ENCODE peak calls at places on chromosomes 2 and 18, in ten cellular contexts. One of them, this sample, is unnamed.

GRCh38 chr2:173017657-173018420 is 57.8 kb upstream of the MAP3K20 start:
- DNase-seq in activated naive CD4-positive, alpha-beta T cell treated with Interleukin-2 at 50 U/mL for 16 hours: no peak
- DNase-seq in pancreas: no peak
- DNase-seq in effector memory CD4-positive, alpha-beta T cell: no peak
- DNase-seq in stimulated activated CD8-positive, alpha-beta memory T cell treated with anti-CD3 and anti-CD28 coated beads, Interleukin-7, amount 100 ng/mL, for 1 hour: no peak
- DNase-seq in endothelial cell: no peak
- DNase-seq in A549: no peak
- DNase-seq in NCI-H345: no peak
- DNase-seq in RPMI8226: no peak
- DNase-seq in stimulated activated naive CD8-positive, alpha-beta T cell treated with anti-CD3 and anti-CD28 coated beads, Interleukin-15, Interleukin-2, amounts not matched to agents 100 U/mL and 50 U/mL, for 24 hours: no peak
- DNase-seq in this sample: peak; percentile 36

GRCh38 chr2:211967234-211967633 is 571.4 kb downstream of the ERBB4 start:
- DNase-seq in endothelial cell: no peak
- DNase-seq in stimulated activated naive CD8-positive, alpha-beta T cell treated with anti-CD3 and anti-CD28 coated beads, Interleukin-15, Interleukin-2, amounts not matched to agents 100 U/mL and 50 U/mL, for 24 hours: no peak
- DNase-seq in NCI-H345: no peak
- DNase-seq in RPMI8226: no peak
- DNase-seq in pancreas: no peak
- DNase-seq in effector memory CD4-positive, alpha-beta T cell: no peak
- DNase-seq in activated naive CD4-positive, alpha-beta T cell treated with Interleukin-2 at 50 U/mL for 16 hours: no peak
- DNase-seq in stimulated activated CD8-positive, alpha-beta memory T cell treated with anti-CD3 and anti-CD28 coated beads, Interleukin-7, amount 100 ng/mL, for 1 hour: no peak
- DNase-seq in A549: no peak
- DNase-seq in this sample: no peak

GRCh38 chr2:163736433-163737168 is 793 bp upstream of the FIGN start:
- DNase-seq in endothelial cell: peak; percentile 74
- DNase-seq in stimulated activated CD8-positive, alpha-beta memory T cell treated with anti-CD3 and anti-CD28 coated beads, Interleukin-7, amount 100 ng/mL, for 1 hour: no peak
- DNase-seq in RPMI8226: no peak
- DNase-seq in pancreas: peak; percentile 34
- DNase-seq in activated naive CD4-positive, alpha-beta T cell treated with Interleukin-2 at 50 U/mL for 16 hours: no peak
- DNase-seq in A549: peak; percentile 82
- DNase-seq in NCI-H345: peak; percentile 71
- DNase-seq in stimulated activated naive CD8-positive, alpha-beta T cell treated with anti-CD3 and anti-CD28 coated beads, Interleukin-15, Interleukin-2, amounts not matched to agents 100 U/mL and 50 U/mL, for 24 hours: no peak
- DNase-seq in effector memory CD4-positive, alpha-beta T cell: no peak
- DNase-seq in this sample: peak; percentile 65

GRCh38 chr18:77099501-77100370 is 32.8 kb downstream of the MBP start:
- DNase-seq in effector memory CD4-positive, alpha-beta T cell: peak; percentile 18
- DNase-seq in NCI-H345: no peak
- DNase-seq in A549: no peak
- DNase-seq in activated naive CD4-positive, alpha-beta T cell treated with Interleukin-2 at 50 U/mL for 16 hours: no peak
- DNase-seq in pancreas: no peak
- DNase-seq in RPMI8226: no peak
- DNase-seq in stimulated activated CD8-positive, alpha-beta memory T cell treated with anti-CD3 and anti-CD28 coated beads, Interleukin-7, amount 100 ng/mL, for 1 hour: no peak
- DNase-seq in endothelial cell: no peak
- DNase-seq in stimulated activated naive CD8-positive, alpha-beta T cell treated with anti-CD3 and anti-CD28 coated beads, Interleukin-15, Interleukin-2, amounts not matched to agents 100 U/mL and 50 U/mL, for 24 hours: peak; percentile 52
- DNase-seq in this sample: peak; percentile 24

GRCh38 chr2:11080253-11081115 is 74.8 kb upstream of the SLC66A3 start:
- DNase-seq in stimulated activated CD8-positive, alpha-beta memory T cell treated with anti-CD3 and anti-CD28 coated beads, Interleukin-7, amount 100 ng/mL, for 1 hour: no peak
- DNase-seq in RPMI8226: no peak
- DNase-seq in endothelial cell: no peak
- DNase-seq in NCI-H345: no peak
- DNase-seq in activated naive CD4-positive, alpha-beta T cell treated with Interleukin-2 at 50 U/mL for 16 hours: no peak
- DNase-seq in stimulated activated naive CD8-positive, alpha-beta T cell treated with anti-CD3 and anti-CD28 coated beads, Interleukin-15, Interleukin-2, amounts not matched to agents 100 U/mL and 50 U/mL, for 24 hours: no peak
- DNase-seq in A549: no peak
- DNase-seq in effector memory CD4-positive, alpha-beta T cell: no peak
- DNase-seq in pancreas: no peak
- DNase-seq in this sample: peak; percentile 25

GRCh38 chr18:57576316-57576715 is 10.2 kb downstream of the FECH start:
- DNase-seq in endothelial cell: no peak
- DNase-seq in pancreas: no peak
- DNase-seq in A549: no peak
- DNase-seq in activated naive CD4-positive, alpha-beta T cell treated with Interleukin-2 at 50 U/mL for 16 hours: no peak
- DNase-seq in effector memory CD4-positive, alpha-beta T cell: no peak
- DNase-seq in stimulated activated naive CD8-positive, alpha-beta T cell treated with anti-CD3 and anti-CD28 coated beads, Interleukin-15, Interleukin-2, amounts not matched to agents 100 U/mL and 50 U/mL, for 24 hours: no peak
- DNase-seq in NCI-H345: no peak
- DNase-seq in stimulated activated CD8-positive, alpha-beta memory T cell treated with anti-CD3 and anti-CD28 coated beads, Interleukin-7, amount 100 ng/mL, for 1 hour: no peak
- DNase-seq in RPMI8226: no peak
- DNase-seq in this sample: no peak

GRCh38 chr2:72367530-72368225 is 220.0 kb upstream of the CYP26B1 start:
- DNase-seq in stimulated activated naive CD8-positive, alpha-beta T cell treated with anti-CD3 and anti-CD28 coated beads, Interleukin-15, Interleukin-2, amounts not matched to agents 100 U/mL and 50 U/mL, for 24 hours: no peak
- DNase-seq in A549: peak; percentile 51
- DNase-seq in effector memory CD4-positive, alpha-beta T cell: no peak
- DNase-seq in endothelial cell: no peak
- DNase-seq in activated naive CD4-positive, alpha-beta T cell treated with Interleukin-2 at 50 U/mL for 16 hours: no peak
- DNase-seq in RPMI8226: no peak
- DNase-seq in stimulated activated CD8-positive, alpha-beta memory T cell treated with anti-CD3 and anti-CD28 coated beads, Interleukin-7, amount 100 ng/mL, for 1 hour: no peak
- DNase-seq in NCI-H345: no peak
- DNase-seq in pancreas: peak; percentile 5
- DNase-seq in this sample: peak; percentile 29

GRCh38 chr2:28583899-28584553 is 88.2 kb downstream of the PLB1 start:
- DNase-seq in effector memory CD4-positive, alpha-beta T cell: peak; percentile 9
- DNase-seq in pancreas: peak; percentile 21
- DNase-seq in stimulated activated CD8-positive, alpha-beta memory T cell treated with anti-CD3 and anti-CD28 coated beads, Interleukin-7, amount 100 ng/mL, for 1 hour: no peak
- DNase-seq in NCI-H345: no peak
- DNase-seq in endothelial cell: no peak
- DNase-seq in stimulated activated naive CD8-positive, alpha-beta T cell treated with anti-CD3 and anti-CD28 coated beads, Interleukin-15, Interleukin-2, amounts not matched to agents 100 U/mL and 50 U/mL, for 24 hours: peak; percentile 79
- DNase-seq in activated naive CD4-positive, alpha-beta T cell treated with Interleukin-2 at 50 U/mL for 16 hours: peak; percentile 79
- DNase-seq in RPMI8226: peak; percentile 68
- DNase-seq in A549: peak; percentile 99
- DNase-seq in this sample: no peak

GRCh38 chr2:56357655-56358295 is 174.0 kb downstream of the CCDC85A start:
- DNase-seq in A549: no peak
- DNase-seq in stimulated activated CD8-positive, alpha-beta memory T cell treated with anti-CD3 and anti-CD28 coated beads, Interleukin-7, amount 100 ng/mL, for 1 hour: no peak
- DNase-seq in pancreas: no peak
- DNase-seq in effector memory CD4-positive, alpha-beta T cell: no peak
- DNase-seq in activated naive CD4-positive, alpha-beta T cell treated with Interleukin-2 at 50 U/mL for 16 hours: no peak
- DNase-seq in NCI-H345: peak; percentile 76
- DNase-seq in stimulated activated naive CD8-positive, alpha-beta T cell treated with anti-CD3 and anti-CD28 coated beads, Interleukin-15, Interleukin-2, amounts not matched to agents 100 U/mL and 50 U/mL, for 24 hours: no peak
- DNase-seq in RPMI8226: no peak
- DNase-seq in endothelial cell: no peak
- DNase-seq in this sample: no peak

GRCh38 chr2:128551435-128551834 is 232.8 kb upstream of the HS6ST1 start:
- DNase-seq in activated naive CD4-positive, alpha-beta T cell treated with Interleukin-2 at 50 U/mL for 16 hours: no peak
- DNase-seq in endothelial cell: no peak
- DNase-seq in pancreas: no peak
- DNase-seq in NCI-H345: no peak
- DNase-seq in effector memory CD4-positive, alpha-beta T cell: no peak
- DNase-seq in A549: no peak
- DNase-seq in stimulated activated naive CD8-positive, alpha-beta T cell treated with anti-CD3 and anti-CD28 coated beads, Interleukin-15, Interleukin-2, amounts not matched to agents 100 U/mL and 50 U/mL, for 24 hours: no peak
- DNase-seq in RPMI8226: no peak
- DNase-seq in stimulated activated CD8-positive, alpha-beta memory T cell treated with anti-CD3 and anti-CD28 coated beads, Interleukin-7, amount 100 ng/mL, for 1 hour: no peak
- DNase-seq in this sample: no peak

GRCh38 chr18:75179819-75180600 is 28.9 kb downstream of the PTGR3 start:
- DNase-seq in NCI-H345: no peak
- DNase-seq in activated naive CD4-positive, alpha-beta T cell treated with Interleukin-2 at 50 U/mL for 16 hours: no peak
- DNase-seq in A549: no peak
- DNase-seq in endothelial cell: no peak
- DNase-seq in effector memory CD4-positive, alpha-beta T cell: no peak
- DNase-seq in pancreas: no peak
- DNase-seq in RPMI8226: no peak
- DNase-seq in stimulated activated naive CD8-positive, alpha-beta T cell treated with anti-CD3 and anti-CD28 coated beads, Interleukin-15, Interleukin-2, amounts not matched to agents 100 U/mL and 50 U/mL, for 24 hours: no peak
- DNase-seq in stimulated activated CD8-positive, alpha-beta memory T cell treated with anti-CD3 and anti-CD28 coated beads, Interleukin-7, amount 100 ng/mL, for 1 hour: no peak
- DNase-seq in this sample: no peak

GRCh38 chr2:2565671-2566070 is 234.6 kb upstream of the MYT1L start:
- DNase-seq in activated naive CD4-positive, alpha-beta T cell treated with Interleukin-2 at 50 U/mL for 16 hours: no peak
- DNase-seq in stimulated activated CD8-positive, alpha-beta memory T cell treated with anti-CD3 and anti-CD28 coated beads, Interleukin-7, amount 100 ng/mL, for 1 hour: no peak
- DNase-seq in NCI-H345: no peak
- DNase-seq in RPMI8226: no peak
- DNase-seq in pancreas: no peak
- DNase-seq in A549: no peak
- DNase-seq in stimulated activated naive CD8-positive, alpha-beta T cell treated with anti-CD3 and anti-CD28 coated beads, Interleukin-15, Interleukin-2, amounts not matched to agents 100 U/mL and 50 U/mL, for 24 hours: no peak
- DNase-seq in endothelial cell: no peak
- DNase-seq in effector memory CD4-positive, alpha-beta T cell: no peak
- DNase-seq in this sample: no peak

GRCh38 chr2:53334610-53335009 is 433.0 kb upstream of the CHAC2 start:
- DNase-seq in activated naive CD4-positive, alpha-beta T cell treated with Interleukin-2 at 50 U/mL for 16 hours: no peak
- DNase-seq in stimulated activated naive CD8-positive, alpha-beta T cell treated with anti-CD3 and anti-CD28 coated beads, Interleukin-15, Interleukin-2, amounts not matched to agents 100 U/mL and 50 U/mL, for 24 hours: no peak
- DNase-seq in pancreas: no peak
- DNase-seq in A549: no peak
- DNase-seq in NCI-H345: no peak
- DNase-seq in effector memory CD4-positive, alpha-beta T cell: no peak
- DNase-seq in RPMI8226: no peak
- DNase-seq in endothelial cell: no peak
- DNase-seq in stimulated activated CD8-positive, alpha-beta memory T cell treated with anti-CD3 and anti-CD28 coated beads, Interleukin-7, amount 100 ng/mL, for 1 hour: no peak
- DNase-seq in this sample: no peak

GRCh38 chr2:48120112-48120511 is 213.8 kb upstream of the FBXO11 start:
- DNase-seq in stimulated activated CD8-positive, alpha-beta memory T cell treated with anti-CD3 and anti-CD28 coated beads, Interleukin-7, amount 100 ng/mL, for 1 hour: no peak
- DNase-seq in stimulated activated naive CD8-positive, alpha-beta T cell treated with anti-CD3 and anti-CD28 coated beads, Interleukin-15, Interleukin-2, amounts not matched to agents 100 U/mL and 50 U/mL, for 24 hours: no peak
- DNase-seq in endothelial cell: no peak
- DNase-seq in activated naive CD4-positive, alpha-beta T cell treated with Interleukin-2 at 50 U/mL for 16 hours: no peak
- DNase-seq in RPMI8226: no peak
- DNase-seq in A549: no peak
- DNase-seq in pancreas: no peak
- DNase-seq in effector memory CD4-positive, alpha-beta T cell: no peak
- DNase-seq in NCI-H345: peak; percentile 24
- DNase-seq in this sample: no peak

GRCh38 chr2:151654085-151654484 is 80.2 kb downstream of the NEB start:
- DNase-seq in pancreas: no peak
- DNase-seq in stimulated activated CD8-positive, alpha-beta memory T cell treated with anti-CD3 and anti-CD28 coated beads, Interleukin-7, amount 100 ng/mL, for 1 hour: no peak
- DNase-seq in RPMI8226: no peak
- DNase-seq in A549: no peak
- DNase-seq in NCI-H345: no peak
- DNase-seq in endothelial cell: no peak
- DNase-seq in stimulated activated naive CD8-positive, alpha-beta T cell treated with anti-CD3 and anti-CD28 coated beads, Interleukin-15, Interleukin-2, amounts not matched to agents 100 U/mL and 50 U/mL, for 24 hours: no peak
- DNase-seq in activated naive CD4-positive, alpha-beta T cell treated with Interleukin-2 at 50 U/mL for 16 hours: no peak
- DNase-seq in effector memory CD4-positive, alpha-beta T cell: no peak
- DNase-seq in this sample: no peak

GRCh38 chr2:238238766-238239551 is 879 bp downstream of the HES6 start:
- DNase-seq in A549: no peak
- DNase-seq in effector memory CD4-positive, alpha-beta T cell: no peak
- DNase-seq in activated naive CD4-positive, alpha-beta T cell treated with Interleukin-2 at 50 U/mL for 16 hours: peak; percentile 43
- DNase-seq in RPMI8226: peak; percentile 15
- DNase-seq in stimulated activated CD8-positive, alpha-beta memory T cell treated with anti-CD3 and anti-CD28 coated beads, Interleukin-7, amount 100 ng/mL, for 1 hour: no peak
- DNase-seq in stimulated activated naive CD8-positive, alpha-beta T cell treated with anti-CD3 and anti-CD28 coated beads, Interleukin-15, Interleukin-2, amounts not matched to agents 100 U/mL and 50 U/mL, for 24 hours: peak; percentile 34
- DNase-seq in pancreas: peak; percentile 35
- DNase-seq in NCI-H345: peak; percentile 49
- DNase-seq in endothelial cell: no peak
- DNase-seq in this sample: peak; percentile 58

GRCh38 chr2:121804340-121804739 is 48.9 kb downstream of the TSN start:
- DNase-seq in pancreas: no peak
- DNase-seq in RPMI8226: peak; percentile 96
- DNase-seq in endothelial cell: peak; percentile 42
- DNase-seq in stimulated activated naive CD8-positive, alpha-beta T cell treated with anti-CD3 and anti-CD28 coated beads, Interleukin-15, Interleukin-2, amounts not matched to agents 100 U/mL and 50 U/mL, for 24 hours: peak; percentile 24
- DNase-seq in A549: no peak
- DNase-seq in activated naive CD4-positive, alpha-beta T cell treated with Interleukin-2 at 50 U/mL for 16 hours: no peak
- DNase-seq in NCI-H345: peak; percentile 94
- DNase-seq in effector memory CD4-positive, alpha-beta T cell: no peak
- DNase-seq in stimulated activated CD8-positive, alpha-beta memory T cell treated with anti-CD3 and anti-CD28 coated beads, Interleukin-7, amount 100 ng/mL, for 1 hour: no peak
- DNase-seq in this sample: no peak

GRCh38 chr2:158586491-158586890 is 129.7 kb downstream of the PKP4 start:
- DNase-seq in stimulated activated CD8-positive, alpha-beta memory T cell treated with anti-CD3 and anti-CD28 coated beads, Interleukin-7, amount 100 ng/mL, for 1 hour: no peak
- DNase-seq in A549: no peak
- DNase-seq in effector memory CD4-positive, alpha-beta T cell: no peak
- DNase-seq in pancreas: no peak
- DNase-seq in stimulated activated naive CD8-positive, alpha-beta T cell treated with anti-CD3 and anti-CD28 coated beads, Interleukin-15, Interleukin-2, amounts not matched to agents 100 U/mL and 50 U/mL, for 24 hours: no peak
- DNase-seq in NCI-H345: no peak
- DNase-seq in RPMI8226: no peak
- DNase-seq in endothelial cell: no peak
- DNase-seq in activated naive CD4-positive, alpha-beta T cell treated with Interleukin-2 at 50 U/mL for 16 hours: no peak
- DNase-seq in this sample: no peak

GRCh38 chr2:67259581-67260347 is 137.4 kb upstream of the ETAA1 start:
- DNase-seq in NCI-H345: peak; percentile 14
- DNase-seq in effector memory CD4-positive, alpha-beta T cell: no peak
- DNase-seq in stimulated activated naive CD8-positive, alpha-beta T cell treated with anti-CD3 and anti-CD28 coated beads, Interleukin-15, Interleukin-2, amounts not matched to agents 100 U/mL and 50 U/mL, for 24 hours: no peak
- DNase-seq in stimulated activated CD8-positive, alpha-beta memory T cell treated with anti-CD3 and anti-CD28 coated beads, Interleukin-7, amount 100 ng/mL, for 1 hour: no peak
- DNase-seq in endothelial cell: no peak
- DNase-seq in pancreas: peak; percentile 5
- DNase-seq in A549: peak; percentile 8
- DNase-seq in RPMI8226: no peak
- DNase-seq in activated naive CD4-positive, alpha-beta T cell treated with Interleukin-2 at 50 U/mL for 16 hours: no peak
- DNase-seq in this sample: no peak

GRCh38 chr2:165874445-165875039 is 79.0 kb downstream of the TTC21B start:
- DNase-seq in pancreas: no peak
- DNase-seq in RPMI8226: peak; percentile 65
- DNase-seq in A549: peak; percentile 28
- DNase-seq in effector memory CD4-positive, alpha-beta T cell: no peak
- DNase-seq in stimulated activated naive CD8-positive, alpha-beta T cell treated with anti-CD3 and anti-CD28 coated beads, Interleukin-15, Interleukin-2, amounts not matched to agents 100 U/mL and 50 U/mL, for 24 hours: no peak
- DNase-seq in NCI-H345: peak; percentile 64
- DNase-seq in endothelial cell: no peak
- DNase-seq in stimulated activated CD8-positive, alpha-beta memory T cell treated with anti-CD3 and anti-CD28 coated beads, Interleukin-7, amount 100 ng/mL, for 1 hour: no peak
- DNase-seq in activated naive CD4-positive, alpha-beta T cell treated with Interleukin-2 at 50 U/mL for 16 hours: no peak
- DNase-seq in this sample: peak; percentile 39